ENCODE peak calls at places on chromosomes 2 and 18, in ten cellular contexts. X, W, C, Q, T, U, O, S, B and E are unnamed samples.
A peak's percentile ranks its signal among the peaks of the same experiment; 100 is the strongest.

GRCh38 chr2:238922435-238922834 is 74.5 kb downstream of the TWIST2 start:
- DNase-seq in B (no peak), X (no peak), T (no peak), Q (no peak), U (peak; percentile 62), S (no peak), O (no peak), C (no peak), W (no peak), E (no peak)

GRCh38 chr18:79875531-79875919 is 75.9 kb downstream of the SLC66A2 start:
- DNase-seq in O (no peak), X (no peak), T (no peak), S (no peak), Q (no peak), U (no peak), W (no peak), B (no peak), C (no peak), E (no peak)

GRCh38 chr2:26559556-26559955 is 81.6 kb downstream of the CIB4 start:
- DNase-seq in C (no peak), W (no peak), X (no peak), U (peak; percentile 41), S (no peak), O (no peak), Q (no peak), B (no peak), T (no peak), E (no peak)

GRCh38 chr18:906416-907170 is 1.9 kb downstream of the ADCYAP1 start:
- DNase-seq in Q (no peak), U (no peak), B (peak; percentile 49), C (peak; percentile 36), O (no peak), T (no peak), W (peak; percentile 56), X (no peak), S (no peak), E (no peak)

GRCh38 chr18:77197073-77197472 is 52.6 kb upstream of the GALR1 start:
- DNase-seq in O (no peak), T (no peak), B (peak; percentile 21), Q (no peak), X (no peak), W (no peak), C (no peak), S (no peak), U (no peak), E (no peak)

GRCh38 chr2:5076599-5076998 is 615.6 kb upstream of the SOX11 start:
- DNase-seq in U (no peak), X (no peak), O (no peak), C (no peak), S (no peak), W (no peak), T (no peak), B (no peak), Q (no peak), E (no peak)

GRCh38 chr18:63366270-63366990 is 576 bp downstream of the KDSR start:
- DNase-seq in C (peak; percentile 38), S (peak; percentile 86), Q (peak; percentile 70), B (peak; percentile 67), O (peak; percentile 82), T (peak; percentile 77), X (no peak), W (peak; percentile 23), U (peak; percentile 79), E (peak; percentile 80)

GRCh38 chr2:31962757-31963361 is 47.9 kb downstream of the MEMO1 start:
- DNase-seq in U (no peak), W (no peak), Q (no peak), B (no peak), X (no peak), C (no peak), T (no peak), O (peak; percentile 36), S (no peak), E (no peak)

GRCh38 chr18:28267878-28268625 is 91.1 kb upstream of the CDH2 start:
- DNase-seq in W (no peak), S (peak; percentile 89), C (no peak), U (no peak), Q (no peak), O (no peak), X (no peak), B (no peak), T (peak; percentile 85), E (peak; percentile 6)

GRCh38 chr2:112884869-112885502 is 26.0 kb upstream of the IL37 start:
- DNase-seq in C (peak; percentile 70), S (no peak), U (no peak), W (no peak), T (no peak), B (peak; percentile 78), O (peak; percentile 74), X (no peak), Q (peak; percentile 86), E (peak; percentile 29)

GRCh38 chr18:46632401-46633089 is 24.5 kb downstream of the LOXHD1 start:
- DNase-seq in S (peak; percentile 89), O (no peak), Q (no peak), X (no peak), B (no peak), T (peak; percentile 85), U (no peak), C (no peak), W (no peak), E (no peak)

GRCh38 chr18:57441395-57441794 is 6.2 kb downstream of the ONECUT2 start:
- DNase-seq in U (no peak), X (no peak), Q (peak; percentile 77), W (no peak), B (no peak), O (peak; percentile 51), C (no peak), S (no peak), T (peak; percentile 30), E (no peak)

GRCh38 chr2:95346738-95347671 is 49.9 kb downstream of the KCNIP3 start:
- DNase-seq in Q (peak; percentile 37), T (peak; percentile 29), X (no peak), B (no peak), O (peak; percentile 19), S (no peak), W (no peak), C (no peak), U (peak; percentile 71), E (no peak)

GRCh38 chr2:186503827-186504606 is 18.0 kb downstream of the ZC3H15 start:
- DNase-seq in T (peak; percentile 27), Q (no peak), X (no peak), B (no peak), S (peak; percentile 43), C (no peak), O (no peak), U (no peak), W (peak; percentile 46), E (no peak)

GRCh38 chr2:178891265-178891958 is 84.2 kb upstream of the TTN start:
- DNase-seq in C (peak; percentile 80), O (peak; percentile 59), S (peak; percentile 75), T (peak; percentile 49), Q (peak; percentile 69), X (no peak), B (peak; percentile 76), U (no peak), W (peak; percentile 62), E (peak; percentile 4)

GRCh38 chr2:9613291-9613690 is 17.5 kb downstream of the YWHAQ start:
- DNase-seq in S (peak; percentile 66), T (peak; percentile 82), C (no peak), Q (no peak), B (no peak), O (no peak), X (no peak), U (no peak), W (no peak), E (peak; percentile 79)

GRCh38 chr2:240298803-240299709 is 136.4 kb upstream of the GPC1 start:
- DNase-seq in O (no peak), C (no peak), B (no peak), Q (no peak), W (no peak), U (no peak), S (no peak), T (no peak), X (no peak), E (no peak)

GRCh38 chr2:162007447-162008040 is 66.5 kb downstream of the DPP4 start:
- DNase-seq in Q (no peak), O (no peak), B (no peak), T (no peak), U (no peak), X (no peak), W (no peak), S (no peak), C (no peak), E (no peak)

GRCh38 chr18:28149810-28150420 is 27.0 kb downstream of the CDH2 start:
- DNase-seq in U (no peak), O (no peak), Q (no peak), S (no peak), B (no peak), W (no peak), X (no peak), T (no peak), C (no peak), E (no peak)

GRCh38 chr2:98912221-98912851 is 23.7 kb downstream of the CRACDL start:
- DNase-seq in S (peak; percentile 91), O (no peak), Q (peak; percentile 53), B (no peak), C (no peak), X (no peak), U (peak; percentile 62), T (peak; percentile 95), W (peak; percentile 69), E (peak; percentile 20)

GRCh38 chr18:61980355-61980754 is 87.5 kb upstream of the RNF152 start:
- DNase-seq in U (no peak), C (no peak), X (no peak), B (no peak), S (no peak), T (no peak), W (no peak), O (no peak), Q (no peak), E (no peak)

GRCh38 chr18:75220786-75221355 is 10.3 kb downstream of the TSHZ1 start:
- DNase-seq in O (no peak), B (no peak), U (no peak), T (no peak), C (no peak), S (no peak), W (no peak), X (no peak), Q (no peak), E (no peak)

GRCh38 chr2:225056330-225057073 is 14.2 kb upstream of the DOCK10 start:
- DNase-seq in Q (no peak), O (no peak), C (no peak), B (no peak), X (no peak), T (peak; percentile 25), S (peak; percentile 27), W (no peak), U (no peak), E (no peak)

GRCh38 chr2:54228945-54229344 is 27.1 kb downstream of the TSPYL6 start:
- DNase-seq in C (no peak), S (no peak), Q (no peak), W (no peak), U (peak; percentile 73), B (no peak), T (no peak), X (no peak), O (no peak), E (no peak)

GRCh38 chr18:808086-808485 is 4.0 kb downstream of the YES1 start:
- DNase-seq in T (peak; percentile 47), S (no peak), O (no peak), W (peak; percentile 5), U (no peak), X (no peak), C (no peak), Q (no peak), B (no peak), E (no peak)

GRCh38 chr2:160566717-160567116 is 73.1 kb upstream of the RBMS1 start:
- DNase-seq in X (no peak), Q (no peak), W (no peak), S (no peak), T (no peak), C (no peak), U (no peak), B (no peak), O (no peak), E (no peak)

GRCh38 chr2:14626873-14627272 is 5.6 kb upstream of the LRATD1 start:
- DNase-seq in X (no peak), B (no peak), O (no peak), U (no peak), S (no peak), T (no peak), W (no peak), C (no peak), Q (peak; percentile 26), E (no peak)

GRCh38 chr2:43051316-43051715 is 175.1 kb downstream of the ZFP36L2 start:
- DNase-seq in T (peak; percentile 80), U (peak; percentile 29), W (no peak), Q (peak; percentile 62), C (no peak), O (peak; percentile 44), X (no peak), B (no peak), S (peak; percentile 80), E (peak; percentile 89)